ENCODE peak calls at places on chromosomes 11 and 22, in ten cellular contexts. Q is Daoy; K is HEK293T; G is NB4; T is colonic mucosa; P is iPS-NIHi11; X is activated naive CD8-positive, alpha-beta T cell treated with anti-CD3 and anti-CD28 coated beads, Interleukin-2, amount 50 U/mL, for 24 hours; R is aorta; F is GOT3; O is KBM-7. V is an unnamed sample.

GRCh38 chr11:66335531-66336233 is 552 bp downstream of the RIN1 start:
- DNase-seq in Q (peak; percentile 77), K (no peak), G (peak; percentile 87), T (no peak), P (peak; percentile 80), X (no peak), R (peak; percentile 69), F (no peak), O (peak; percentile 36), V (no peak)

GRCh38 chr11:11944444-11944843 is 64.0 kb downstream of the DKK3 start:
- DNase-seq in Q (no peak), K (no peak), G (peak; percentile 35), T (no peak), P (no peak), X (no peak), R (no peak), F (no peak), O (no peak), V (no peak)

GRCh38 chr22:30252411-30253204 is 6.0 kb upstream of the LIF start:
- DNase-seq in Q (peak; percentile 70), K (no peak), G (peak; percentile 80), T (peak; percentile 76), P (no peak), X (no peak), R (no peak), F (no peak), O (peak; percentile 47), V (no peak)

GRCh38 chr22:44550666-44551491 is 52.8 kb upstream of the RTL6 start:
- DNase-seq in Q (peak; percentile 87), K (no peak), G (peak; percentile 81), T (peak; percentile 63), P (no peak), X (peak; percentile 22), R (no peak), F (peak; percentile 41), O (peak; percentile 8), V (no peak)

GRCh38 chr11:1563697-1564534 is 8.2 kb downstream of the DUSP8 start:
- DNase-seq in Q (no peak), K (no peak), G (no peak), T (no peak), P (no peak), X (no peak), R (peak; percentile 43), F (no peak), O (no peak), V (no peak)

GRCh38 chr11:16782226-16782919 is 43.9 kb downstream of the C11orf58 start:
- DNase-seq in Q (no peak), K (no peak), G (no peak), T (no peak), P (no peak), X (no peak), R (no peak), F (no peak), O (no peak), V (no peak)

GRCh38 chr22:23767673-23768548 is at the start of gene CHCHD10:
- DNase-seq in Q (peak; percentile 79), K (peak; percentile 92), G (peak; percentile 88), T (peak; percentile 90), P (peak; percentile 83), X (peak; percentile 86), R (peak; percentile 92), F (peak; percentile 20), O (peak; percentile 94), V (peak; percentile 89)

GRCh38 chr22:29310863-29311339 is 4.5 kb downstream of the GAS2L1 start:
- DNase-seq in Q (peak; percentile 98), K (peak; percentile 83), G (peak; percentile 86), T (peak; percentile 94), P (peak; percentile 79), X (peak; percentile 81), R (peak; percentile 98), F (peak; percentile 91), O (peak; percentile 84), V (peak; percentile 65)

GRCh38 chr22:42800731-42801536 is 56.1 kb downstream of the ARFGAP3 start:
- DNase-seq in Q (no peak), K (no peak), G (no peak), T (no peak), P (no peak), X (no peak), R (no peak), F (no peak), O (no peak), V (peak; percentile 90)

GRCh38 chr22:48489551-48490512 is 1337.8 kb downstream of the BRD1 start:
- DNase-seq in Q (peak; percentile 41), K (no peak), G (no peak), T (no peak), P (no peak), X (no peak), R (peak; percentile 35), F (no peak), O (no peak), V (no peak)

GRCh38 chr11:129643031-129643721 is 172.5 kb upstream of the TMEM45B start:
- DNase-seq in Q (peak; percentile 59), K (no peak), G (peak; percentile 80), T (no peak), P (no peak), X (no peak), R (no peak), F (no peak), O (no peak), V (no peak)

GRCh38 chr11:6298605-6299004 is 21.7 kb downstream of the CAVIN3 start:
- DNase-seq in Q (peak; percentile 56), K (peak; percentile 44), G (peak; percentile 31), T (peak; percentile 21), P (peak; percentile 73), X (peak; percentile 30), R (peak; percentile 53), F (no peak), O (peak; percentile 23), V (peak; percentile 70)

GRCh38 chr11:26199341-26199740 is 132.6 kb upstream of the ANO3 start:
- DNase-seq in Q (no peak), K (no peak), G (no peak), T (no peak), P (no peak), X (no peak), R (no peak), F (no peak), O (no peak), V (no peak)

GRCh38 chr22:49264696-49265095 is 563.0 kb downstream of the BRD1 start:
- DNase-seq in Q (no peak), K (no peak), G (no peak), T (no peak), P (no peak), X (no peak), R (no peak), F (no peak), O (no peak), V (no peak)